ENCODE peak calls at places on chromosomes 4 and X, in nine cellular contexts. Z, S, W, H, R, A, J, I and N are unnamed samples.

GRCh38 chr4:165369522-165369921 is 9.3 kb upstream of the CPE start:
- DNase-seq in Z (no peak), S (no peak), W (no peak), H (no peak), R (no peak), A (no peak), J (no peak), I (no peak), N (no peak)

GRCh38 chrX:1164322-1165288 is 47.8 kb downstream of the CRLF2 start:
- DNase-seq in Z (peak), S (no peak), W (no peak), H (peak), R (peak), A (peak), J (no peak), I (peak), N (no peak)

GRCh38 chr4:95998311-95998710 is 158.4 kb downstream of the PDHA2 start:
- DNase-seq in Z (no peak), S (no peak), W (no peak), H (no peak), R (no peak), A (no peak), J (no peak), I (no peak), N (no peak)

GRCh38 chrX:154317391-154318000 is 21.9 kb downstream of the TKTL1 start:
- DNase-seq in Z (peak), S (no peak), W (no peak), H (peak), R (peak), A (peak), J (no peak), I (peak), N (no peak)

GRCh38 chrX:68490644-68491043 is 8.2 kb upstream of the YIPF6 start:
- DNase-seq in Z (peak), S (no peak), W (no peak), H (peak), R (peak), A (no peak), J (no peak), I (no peak), N (no peak)

GRCh38 chrX:3142259-3143042 is 101.2 kb downstream of the ARSF start:
- DNase-seq in Z (no peak), S (no peak), W (no peak), H (peak), R (no peak), A (no peak), J (no peak), I (no peak), N (no peak)

GRCh38 chr4:72564184-72564583 is 4.8 kb downstream of the ADAMTS3 start:
- DNase-seq in Z (no peak), S (peak), W (no peak), H (no peak), R (no peak), A (no peak), J (no peak), I (no peak), N (no peak)

GRCh38 chr4:186932631-186933150 is 209.0 kb upstream of the FAT1 start:
- DNase-seq in Z (no peak), S (no peak), W (no peak), H (peak), R (peak), A (no peak), J (no peak), I (no peak), N (no peak)

GRCh38 chrX:16838202-16839066 is 31.7 kb downstream of the RBBP7 start:
- DNase-seq in Z (no peak), S (peak), W (peak), H (no peak), R (peak), A (no peak), J (no peak), I (no peak), N (no peak)

GRCh38 chr4:72767903-72768817 is 199.1 kb upstream of the ADAMTS3 start:
- DNase-seq in Z (peak), S (peak), W (no peak), H (peak), R (no peak), A (no peak), J (no peak), I (no peak), N (no peak)

GRCh38 chrX:44291468-44292116 is 51.9 kb downstream of the EFHC2 start:
- DNase-seq in Z (no peak), S (no peak), W (no peak), H (no peak), R (no peak), A (no peak), J (no peak), I (no peak), N (no peak)

GRCh38 chrX:17738002-17738713 is 865 bp downstream of the SCML1 start:
- DNase-seq in Z (peak), S (no peak), W (peak), H (peak), R (peak), A (peak), J (no peak), I (peak), N (peak)

GRCh38 chr4:186481998-186482790 is 73.2 kb downstream of the MTNR1A start:
- DNase-seq in Z (no peak), S (no peak), W (no peak), H (no peak), R (no peak), A (no peak), J (no peak), I (no peak), N (no peak)

GRCh38 chrX:104018126-104018525 is 4.6 kb upstream of the H2BW1 start:
- DNase-seq in Z (no peak), S (no peak), W (no peak), H (no peak), R (no peak), A (no peak), J (no peak), I (no peak), N (no peak)

GRCh38 chr4:80424225-80424581 is 88.7 kb downstream of the CFAP299 start:
- DNase-seq in Z (no peak), S (no peak), W (no peak), H (no peak), R (no peak), A (no peak), J (no peak), I (no peak), N (no peak)

GRCh38 chr4:30789219-30789671 is 69.1 kb downstream of the PCDH7 start:
- DNase-seq in Z (no peak), S (no peak), W (no peak), H (no peak), R (peak), A (no peak), J (no peak), I (no peak), N (no peak)

GRCh38 chrX:71420686-71421085 is 54.5 kb downstream of the TAF1 start:
- DNase-seq in Z (peak), S (no peak), W (no peak), H (no peak), R (no peak), A (no peak), J (no peak), I (no peak), N (no peak)

GRCh38 chr4:3207531-3208037 is 41.4 kb upstream of the MSANTD1 start:
- DNase-seq in Z (peak), S (peak), W (no peak), H (no peak), R (no peak), A (no peak), J (no peak), I (no peak), N (no peak)

GRCh38 chr4:53804719-53805118 is 213.4 kb upstream of the LNX1 start:
- DNase-seq in Z (no peak), S (no peak), W (no peak), H (peak), R (no peak), A (no peak), J (no peak), I (no peak), N (no peak)

GRCh38 chrX:13761606-13762005 is 27.1 kb downstream of the OFD1 start:
- DNase-seq in Z (peak), S (peak), W (no peak), H (no peak), R (no peak), A (no peak), J (no peak), I (no peak), N (no peak)

GRCh38 chrX:15909605-15910004 is 55.0 kb upstream of the AP1S2 start:
- DNase-seq in Z (no peak), S (no peak), W (no peak), H (no peak), R (no peak), A (no peak), J (no peak), I (no peak), N (no peak)

GRCh38 chr4:40976343-40976742 is 226.6 kb downstream of the NSUN7 start:
- DNase-seq in Z (peak), S (peak), W (no peak), H (peak), R (peak), A (no peak), J (no peak), I (peak), N (no peak)

GRCh38 chr4:7854697-7855370 is 84.8 kb downstream of the AFAP1 start:
- DNase-seq in Z (no peak), S (no peak), W (no peak), H (no peak), R (no peak), A (no peak), J (no peak), I (no peak), N (no peak)

GRCh38 chr4:113637823-113638691 is 123.5 kb downstream of the CAMK2D start:
- DNase-seq in Z (no peak), S (no peak), W (no peak), H (no peak), R (no peak), A (no peak), J (no peak), I (no peak), N (no peak)

GRCh38 chr4:41028392-41029076 is 185.8 kb downstream of the APBB2 start:
- DNase-seq in Z (no peak), S (no peak), W (no peak), H (no peak), R (no peak), A (no peak), J (no peak), I (no peak), N (no peak)

GRCh38 chr4:929096-929765 is 2.9 kb downstream of the GAK start:
- DNase-seq in Z (peak), S (no peak), W (no peak), H (no peak), R (no peak), A (peak), J (no peak), I (no peak), N (no peak)

GRCh38 chr4:99159699-99160098 is 15.6 kb upstream of the ADH4 start:
- DNase-seq in Z (no peak), S (no peak), W (no peak), H (no peak), R (no peak), A (no peak), J (no peak), I (no peak), N (no peak)

GRCh38 chrX:5617666-5618065 is 611.0 kb downstream of the NLGN4X start:
- DNase-seq in Z (no peak), S (no peak), W (no peak), H (no peak), R (no peak), A (no peak), J (no peak), I (no peak), N (no peak)

GRCh38 chrX:80229626-80230025 is 190.6 kb upstream of the TENT5D start:
- DNase-seq in Z (no peak), S (no peak), W (no peak), H (no peak), R (no peak), A (no peak), J (no peak), I (no peak), N (no peak)

GRCh38 chrX:80223922-80224579 is 196.2 kb upstream of the TENT5D start:
- DNase-seq in Z (peak), S (no peak), W (no peak), H (peak), R (no peak), A (no peak), J (no peak), I (no peak), N (no peak)
- TF ChIP-seq CTCF in Z (no peak), S (no peak), W (no peak), H (no peak), R (peak), A (no peak), J (no peak), I (no peak), N (no peak)

GRCh38 chr4:102710986-102711385 is 49.8 kb downstream of the MANBA start:
- DNase-seq in Z (no peak), S (no peak), W (no peak), H (no peak), R (no peak), A (no peak), J (no peak), I (no peak), N (no peak)

GRCh38 chr4:102707150-102707549 is 53.6 kb downstream of the MANBA start:
- DNase-seq in Z (no peak), S (no peak), W (no peak), H (no peak), R (no peak), A (no peak), J (no peak), I (no peak), N (no peak)

GRCh38 chr4:102705391-102705935 is 55.3 kb downstream of the MANBA start:
- DNase-seq in Z (no peak), S (no peak), W (no peak), H (no peak), R (no peak), A (no peak), J (no peak), I (no peak), N (no peak)
- TF ChIP-seq CTCF in Z (no peak), S (no peak), W (no peak), H (no peak), R (no peak), A (no peak), J (no peak), I (no peak), N (no peak)

DNA sequence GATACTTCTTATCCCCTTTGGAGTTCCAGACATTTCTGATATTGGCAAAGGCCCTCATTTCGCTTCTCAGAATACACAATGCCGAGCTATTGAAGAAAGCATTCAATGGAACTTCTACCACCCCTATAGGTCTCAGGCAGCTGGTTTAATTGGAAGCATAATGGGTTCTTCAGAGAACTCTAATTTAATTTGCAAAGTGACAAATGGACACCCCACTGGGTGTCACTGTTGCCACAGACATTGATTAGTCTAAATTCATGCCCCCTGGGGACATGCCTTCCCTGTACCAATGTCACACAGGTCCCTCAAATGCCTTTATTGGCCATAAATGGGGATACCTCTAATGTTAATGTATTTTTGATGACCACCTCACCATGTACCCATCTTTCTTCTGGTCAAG is 22.9 kb upstream of the TMEM255A start:
- DNase-seq in Z (no peak), S (no peak), W (no peak), H (no peak), R (no peak), A (no peak), J (no peak), I (no peak), N (no peak)
- TF ChIP-seq CTCF in Z (no peak), S (no peak), W (peak), H (no peak), R (no peak), A (no peak), J (no peak), I (no peak), N (no peak)

GRCh38 chrX:131830400-131831184 is 192.5 kb upstream of the STK26 start:
- DNase-seq in Z (peak), S (peak), W (peak), H (peak), R (peak), A (peak), J (no peak), I (peak), N (peak)

GRCh38 chrX:131828482-131828881 is 194.6 kb upstream of the STK26 start:
- DNase-seq in Z (no peak), S (no peak), W (no peak), H (no peak), R (peak), A (no peak), J (no peak), I (no peak), N (no peak)

GRCh38 chrX:131831185-131831520 is 191.9 kb upstream of the STK26 start:
- DNase-seq in Z (no peak), S (no peak), W (no peak), H (no peak), R (no peak), A (no peak), J (no peak), I (no peak), N (no peak)

GRCh38 chrX:131826572-131826971 is 196.5 kb upstream of the STK26 start:
- DNase-seq in Z (no peak), S (no peak), W (no peak), H (no peak), R (no peak), A (no peak), J (no peak), I (no peak), N (no peak)

GRCh38 chrX:131827935-131828334 is 195.2 kb upstream of the STK26 start:
- DNase-seq in Z (peak), S (no peak), W (no peak), H (peak), R (peak), A (no peak), J (no peak), I (no peak), N (no peak)
- TF ChIP-seq CTCF in Z (peak), S (peak), W (no peak), H (no peak), R (peak), A (peak), J (no peak), I (peak), N (no peak)